ENCODE peak calls at places on chromosome 4, in six cellular contexts. B is fibroblast of lung, O is HCT116, L is testis, V is sigmoid colon, F is SJSA1. S is an unnamed sample.

GRCh38 chr4:150207871-150208270 is 129.6 kb downstream of the DCLK2 start:
- DNase-seq in F (no peak), V (no peak), O (no peak), B (no peak), L (no peak), S (no peak)

GRCh38 chr4:155960522-155960921 is 6.9 kb upstream of the CTSO start:
- DNase-seq in V (no peak), O (no peak), F (no peak), B (peak; percentile 68), L (no peak), S (no peak)

GRCh38 chr4:145815626-145816025 is 123.0 kb downstream of the ZNF827 start:
- DNase-seq in O (no peak), V (no peak), B (peak; percentile 58), F (no peak), L (no peak), S (no peak)

GRCh38 chr4:110487873-110488272 is 11.9 kb downstream of the ENPEP start:
- DNase-seq in F (no peak), B (peak; percentile 54), L (no peak), V (no peak), O (no peak), S (no peak)

GRCh38 chr4:2486981-2487380 is 18.1 kb downstream of the RNF4 start:
- DNase-seq in F (no peak), B (no peak), V (no peak), O (no peak), L (no peak), S (no peak)

GRCh38 chr4:153039542-153040185 is 103.5 kb downstream of the FHDC1 start:
- DNase-seq in B (no peak), V (no peak), F (no peak), O (no peak), L (no peak), S (no peak)

GRCh38 chr4:73743825-73744602 is 3.6 kb downstream of the CXCL8 start:
- DNase-seq in B (no peak), L (no peak), O (no peak), V (no peak), F (no peak), S (no peak)

GRCh38 chr4:15805583-15806517 is 27.7 kb downstream of the CD38 start:
- DNase-seq in V (no peak), F (peak; percentile 2), L (peak; percentile 63), B (peak; percentile 70), O (peak; percentile 57), S (no peak)

GRCh38 chr4:4875147-4875546 is 15.7 kb downstream of the MSX1 start:
- DNase-seq in O (no peak), L (no peak), V (no peak), F (no peak), B (no peak), S (no peak)

GRCh38 chr4:149997881-149998421 is 80.3 kb upstream of the DCLK2 start:
- DNase-seq in F (no peak), V (no peak), L (peak; percentile 26), B (no peak), O (peak; percentile 18), S (no peak)

GRCh38 chr4:143336828-143337599 is at the start of gene GAB1:
- DNase-seq in V (peak; percentile 89), O (no peak), B (peak; percentile 85), L (peak; percentile 81), F (peak; percentile 81), S (peak; percentile 77)

GRCh38 chr4:118410143-118410542 is 57.3 kb upstream of the PRSS12 start:
- DNase-seq in B (peak; percentile 88), V (no peak), F (peak; percentile 25), O (no peak), L (no peak), S (no peak)

GRCh38 chr4:174154455-174154854 is 129.0 kb downstream of the FBXO8 start:
- DNase-seq in B (peak; percentile 84), F (peak; percentile 16), V (peak; percentile 71), L (no peak), O (no peak), S (no peak)

GRCh38 chr4:79340568-79340967 is 14.7 kb upstream of the NAA11 start:
- DNase-seq in B (no peak), V (no peak), F (no peak), L (no peak), O (no peak), S (no peak)

GRCh38 chr4:27154706-27155105 is 294.1 kb downstream of the STIM2 start:
- DNase-seq in B (peak; percentile 47), O (no peak), F (no peak), V (no peak), L (no peak), S (no peak)

GRCh38 chr4:135411251-135411650 is 1209.7 kb upstream of the PABPC4L start:
- DNase-seq in B (no peak), O (no peak), L (no peak), V (no peak), F (no peak), S (no peak)

GRCh38 chr4:74109894-74110605 is 11.1 kb upstream of the CXCL2 start:
- DNase-seq in F (no peak), B (peak; percentile 81), L (no peak), V (no peak), O (peak; percentile 60), S (no peak)

GRCh38 chr4:5969336-5969735 is 48.9 kb downstream of the C4orf50 start:
- DNase-seq in L (no peak), O (no peak), V (peak; percentile 34), B (no peak), F (no peak), S (no peak)

GRCh38 chr4:154491341-154491679 is 289 bp downstream of the DCHS2 start:
- DNase-seq in F (peak; percentile 6), B (peak; percentile 31), V (peak; percentile 72), O (no peak), L (no peak), S (no peak)

GRCh38 chr4:169270156-169270809 is 473 bp downstream of the SH3RF1 start:
- DNase-seq in F (peak; percentile 80), O (no peak), B (peak; percentile 52), L (peak; percentile 58), V (peak; percentile 70), S (peak; percentile 32)

GRCh38 chr4:114087596-114088230 is 108.3 kb upstream of the ARSJ start:
- DNase-seq in V (no peak), F (peak; percentile 62), O (no peak), B (peak; percentile 77), L (no peak), S (no peak)

GRCh38 chr4:159142254-159142653 is 39.4 kb downstream of the RAPGEF2 start:
- DNase-seq in O (no peak), F (no peak), V (no peak), B (peak; percentile 77), L (no peak), S (no peak)

GRCh38 chr4:26023191-26023972 is 109.4 kb downstream of the SMIM20 start:
- DNase-seq in L (no peak), O (no peak), V (no peak), B (no peak), F (no peak), S (no peak)

GRCh38 chr4:71262161-71262560 is 76.7 kb upstream of the SLC4A4 start:
- DNase-seq in F (no peak), O (no peak), B (peak; percentile 49), L (no peak), V (no peak), S (no peak)

GRCh38 chr4:7540216-7540615 is 105.5 kb upstream of the PSAPL1 start:
- DNase-seq in F (no peak), L (no peak), B (no peak), O (no peak), V (no peak), S (no peak)

GRCh38 chr4:7539186-7539585 is 104.5 kb upstream of the PSAPL1 start:
- DNase-seq in O (no peak), F (no peak), B (no peak), L (no peak), V (no peak), S (no peak)

GRCh38 chr4:7539659-7540058 is 104.9 kb upstream of the PSAPL1 start:
- DNase-seq in V (no peak), L (peak; percentile 87), F (no peak), O (peak; percentile 92), B (peak; percentile 4), S (no peak)

GRCh38 chr4:7541414-7541810 is 106.7 kb upstream of the PSAPL1 start:
- DNase-seq in L (no peak), O (no peak), F (no peak), V (no peak), B (no peak), S (no peak)

GRCh38 chr4:7540654-7541413 is 106.1 kb upstream of the PSAPL1 start:
- DNase-seq in V (no peak), F (no peak), L (no peak), O (no peak), B (no peak), S (no peak)
- H3K27ac ChIP-seq in V (no peak overlapping the region), F (no peak overlapping the region), L (no peak overlapping the region), O (peak overlapping the region; percentile 64), B (no peak overlapping the region), S (no peak overlapping the region)

GRCh38 chr4:139734875-139735380 is 69.3 kb downstream of the MGST2 start:
- DNase-seq in V (peak; percentile 95), O (no peak), F (peak; percentile 62), L (peak; percentile 91), B (peak; percentile 83), S (peak; percentile 88)

GRCh38 chr4:139736257-139736626 is 70.6 kb downstream of the MGST2 start:
- DNase-seq in B (no peak), L (no peak), O (no peak), F (no peak), V (peak; percentile 59), S (no peak)

GRCh38 chr4:139732991-139733555 is 67.5 kb downstream of the MGST2 start:
- DNase-seq in L (peak; percentile 73), V (peak; percentile 29), O (no peak), F (no peak), B (no peak), S (no peak)

GRCh38 chr4:139735381-139736256 is 70.0 kb downstream of the MGST2 start:
- DNase-seq in B (peak; percentile 39), L (peak; percentile 43), O (no peak), F (no peak), V (peak; percentile 74), S (peak; percentile 38)

DNA sequence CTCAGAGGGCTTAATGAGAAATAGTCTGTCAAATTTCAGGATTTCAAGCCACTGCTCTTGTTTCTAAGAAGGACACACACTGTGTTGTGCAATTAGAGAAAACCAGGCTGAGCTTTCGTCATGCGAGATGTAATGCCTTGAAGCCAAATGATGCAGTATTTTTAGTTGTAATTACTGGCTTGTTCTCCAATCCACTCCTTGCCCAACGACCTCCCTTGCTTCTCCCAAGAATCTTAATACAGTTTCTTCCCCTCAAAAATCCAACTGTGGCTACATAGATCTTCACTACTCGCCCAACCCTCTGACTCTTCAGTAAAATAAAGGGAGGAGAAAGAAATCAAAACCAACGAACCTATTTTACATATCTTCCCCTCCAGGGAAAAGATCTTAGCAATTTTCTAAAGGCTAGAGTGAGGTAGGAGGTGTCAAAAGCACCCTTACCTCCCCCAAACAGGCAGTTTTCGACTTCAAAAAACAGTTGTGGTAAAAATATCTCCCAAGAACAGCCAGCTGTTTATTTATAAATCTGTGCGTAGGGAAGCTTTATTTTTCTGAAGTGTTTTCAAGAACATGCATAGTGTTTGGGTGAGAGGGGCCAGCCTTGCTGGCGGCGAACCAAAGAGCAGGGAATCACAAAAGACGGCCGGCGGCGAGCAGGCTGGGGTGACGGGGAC is 68.7 kb downstream of the MGST2 start:
- DNase-seq in F (peak; percentile 63), V (peak; percentile 79), O (no peak), B (peak; percentile 91), L (no peak), S (no peak)
- H3K27ac ChIP-seq in F (peak overlapping the region; percentile 10), V (peak overlapping the region; percentile 88), O (no peak overlapping the region), B (peak overlapping the region; percentile 68), L (peak overlapping the region; percentile 83), S (peak overlapping the region; percentile 83)

GRCh38 chr4:8278009-8278395 is 8.4 kb downstream of the HTRA3 start:
- DNase-seq in V (peak; percentile 79), B (peak; percentile 37), O (no peak), F (no peak), L (no peak), S (no peak)
- H3K27ac ChIP-seq in V (peak overlapping the region; percentile 17), B (peak overlapping the region; percentile 20), O (no peak overlapping the region), F (peak overlapping the region; percentile 73), L (no peak overlapping the region), S (no peak overlapping the region)

GRCh38 chr4:95077864-95078263 is 320.1 kb downstream of the BMPR1B start:
- DNase-seq in L (no peak), F (no peak), O (no peak), V (no peak), B (peak; percentile 9), S (no peak)
- H3K27ac ChIP-seq in L (no peak overlapping the region), F (no peak overlapping the region), O (no peak overlapping the region), V (no peak overlapping the region), B (no peak overlapping the region), S (no peak overlapping the region)